ENCODE peak calls at places on chromosome 1, in six cellular contexts. X, M, R, P, K and C are unnamed samples.

GRCh38 chr1:201493757-201494617 is 12.9 kb downstream of the CSRP1 start:
- DNase-seq in X (peak), M (no peak), R (peak), P (no peak), K (no peak), C (no peak)

GRCh38 chr1:58789322-58789856 is 5.5 kb upstream of the JUN start:
- DNase-seq in X (no peak), M (no peak), R (no peak), P (no peak), K (peak), C (peak)

GRCh38 chr1:93448983-93449805 is 1.3 kb downstream of the FNBP1L start:
- DNase-seq in X (peak), M (peak), R (peak), P (peak), K (peak), C (peak)

GRCh38 chr1:24151175-24151533 is 8.2 kb upstream of the IL22RA1 start:
- DNase-seq in X (no peak), M (peak), R (no peak), P (peak), K (peak), C (no peak)

GRCh38 chr1:171172471-171172870 is 12.6 kb upstream of the FMO2 start:
- DNase-seq in X (no peak), M (no peak), R (peak), P (no peak), K (no peak), C (no peak)

GRCh38 chr1:146012703-146013565 is 8.6 kb downstream of the HJV start:
- DNase-seq in X (peak), M (no peak), R (peak), P (peak), K (peak), C (peak)

GRCh38 chr1:8863138-8863537 is 15.3 kb downstream of the ENO1 start:
- DNase-seq in X (no peak), M (no peak), R (no peak), P (no peak), K (no peak), C (no peak)

GRCh38 chr1:198465201-198466144 is 75.0 kb downstream of the ATP6V1G3 start:
- DNase-seq in X (peak), M (no peak), R (peak), P (peak), K (peak), C (peak)

GRCh38 chr1:9234223-9235122 is at the start of gene H6PD:
- DNase-seq in X (peak), M (peak), R (peak), P (peak), K (peak), C (peak)

GRCh38 chr1:221574529-221574928 is 167.4 kb downstream of the DUSP10 start:
- DNase-seq in X (peak), M (no peak), R (peak), P (no peak), K (no peak), C (peak)

GRCh38 chr1:57307382-57307781 is 116.5 kb downstream of the DAB1 start:
- DNase-seq in X (no peak), M (peak), R (no peak), P (no peak), K (peak), C (no peak)

GRCh38 chr1:21451981-21452411 is 12.1 kb downstream of the NBPF3 start:
- DNase-seq in X (no peak), M (no peak), R (peak), P (no peak), K (no peak), C (peak)

GRCh38 chr1:10431065-10431730 is 965 bp downstream of the CENPS start:
- DNase-seq in X (no peak), M (no peak), R (no peak), P (no peak), K (peak), C (peak)

DNA sequence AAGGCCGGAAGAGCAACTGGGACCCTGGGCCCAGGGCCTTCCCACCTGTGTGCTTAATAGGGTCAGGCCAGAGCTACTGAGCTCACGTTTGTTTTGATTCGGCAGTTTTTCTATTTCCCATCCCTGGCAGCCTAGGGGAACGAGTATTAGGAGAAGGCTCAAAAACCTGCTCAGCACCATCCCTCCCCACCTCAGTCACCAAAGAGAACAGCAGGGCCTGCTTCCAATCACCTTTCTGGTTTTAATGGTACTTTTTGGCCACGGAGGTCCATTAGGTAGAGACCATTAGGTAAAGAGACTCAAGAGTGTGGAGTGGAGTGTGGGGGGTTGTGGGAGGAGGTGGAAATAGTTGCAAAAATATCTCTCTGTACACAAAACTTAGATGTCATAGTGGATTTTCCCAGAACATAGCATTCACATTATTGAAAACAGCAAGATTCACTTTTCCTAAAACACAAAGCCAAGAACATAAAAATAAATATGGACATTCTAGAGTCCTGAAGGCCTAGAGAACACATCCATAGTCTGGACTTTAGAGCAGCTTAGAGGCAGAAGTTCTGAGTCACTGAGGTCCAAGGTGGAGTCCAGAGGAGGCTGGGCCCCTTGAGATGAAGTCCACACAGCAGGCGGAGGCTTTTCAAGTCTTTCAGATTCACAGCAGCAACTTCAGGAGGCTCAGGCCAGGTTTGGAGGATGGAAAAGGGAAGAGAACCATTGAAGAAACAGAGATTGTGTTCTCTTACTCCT is 19.5 kb downstream of the NUAK2 start:
- DNase-seq in X (peak), M (no peak), R (peak), P (no peak), K (peak), C (peak)
- H3K23ac ChIP-seq in X (no peak), M (no peak), R (peak), P (no peak), K (peak), C (no peak)

DNA sequence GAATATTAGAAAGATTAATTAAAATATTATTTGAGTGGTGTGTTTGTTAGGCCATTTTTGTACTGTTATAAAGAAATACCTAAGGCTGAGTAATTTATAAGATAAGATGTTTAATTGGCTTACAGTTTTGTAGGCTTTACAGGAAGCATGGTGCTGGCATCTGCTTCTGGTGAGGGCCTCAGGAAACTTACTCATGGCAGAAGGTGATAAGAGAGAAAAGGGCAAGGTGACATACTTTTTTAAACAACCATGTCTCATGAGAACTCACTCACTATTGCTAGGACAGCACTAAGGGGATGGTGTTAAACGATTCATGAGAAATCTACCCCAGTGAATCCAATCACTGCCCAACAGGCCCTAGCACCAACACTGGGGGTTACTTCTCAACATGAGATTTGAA is 56.7 kb upstream of the RGS21 start:
- DNase-seq in X (no peak), M (no peak), R (peak), P (no peak), K (no peak), C (no peak)
- H3K18ac ChIP-seq in X (no peak), M (no peak), R (no peak), P (no peak), K (no peak), C (no peak)

GRCh38 chr1:3712573-3713535 is 39.4 kb upstream of the CCDC27 start:
- DNase-seq in X (no peak), M (no peak), R (no peak), P (no peak), K (no peak), C (no peak)
- H3K4me2 ChIP-seq in X (no peak), M (no peak), R (no peak), P (no peak), K (no peak), C (no peak)

GRCh38 chr1:43077273-43077672 is 94.8 kb downstream of the EBNA1BP2 start:
- DNase-seq in X (no peak), M (no peak), R (no peak), P (no peak), K (no peak), C (no peak)
- H3K23ac ChIP-seq in X (no peak), M (no peak), R (no peak), P (no peak), K (no peak), C (no peak)

GRCh38 chr1:74246266-74246665 is 11.1 kb downstream of the TNNI3K start:
- DNase-seq in X (no peak), M (no peak), R (peak), P (no peak), K (no peak), C (no peak)

GRCh38 chr1:74245168-74245753 is 10.1 kb downstream of the TNNI3K start:
- DNase-seq in X (no peak), M (peak), R (no peak), P (peak), K (peak), C (no peak)

GRCh38 chr1:74247881-74248528 is 12.8 kb downstream of the TNNI3K start:
- DNase-seq in X (no peak), M (no peak), R (no peak), P (no peak), K (no peak), C (no peak)
- H3K18ac ChIP-seq in X (no peak), M (no peak), R (no peak), P (no peak), K (no peak), C (no peak)

DNA sequence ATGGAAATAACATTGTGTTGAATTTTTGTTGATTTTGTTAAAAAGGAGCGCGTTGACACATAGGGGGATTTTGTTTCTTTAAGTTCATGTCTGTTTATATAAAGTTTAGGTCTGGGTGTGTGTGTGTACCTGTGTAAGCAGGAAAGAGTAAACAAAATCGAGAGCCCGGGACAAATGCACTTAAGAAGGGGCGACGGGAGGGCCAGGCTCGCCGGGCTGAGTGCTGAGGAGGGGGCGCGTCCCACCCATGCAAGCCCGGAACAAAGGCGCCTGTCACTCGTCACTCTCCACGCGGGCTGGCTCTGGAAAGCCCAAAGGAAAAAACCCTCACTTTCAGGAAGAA is 28.8 kb upstream of the TRIM17 start:
- DNase-seq in X (no peak), M (no peak), R (no peak), P (no peak), K (no peak), C (no peak)
- H3K4me2 ChIP-seq in X (peak), M (peak), R (peak), P (peak), K (peak), C (peak)

GRCh38 chr1:154969246-154969645 is 1.3 kb downstream of the SHC1 start:
- DNase-seq in X (no peak), M (no peak), R (no peak), P (no peak), K (no peak), C (no peak)

GRCh38 chr1:154969741-154970452 is 650 bp downstream of the SHC1 start:
- DNase-seq in X (no peak), M (no peak), R (no peak), P (no peak), K (no peak), C (no peak)

GRCh38 chr1:154972213-154972516 is 1.6 kb upstream of the SHC1 start:
- DNase-seq in X (no peak), M (no peak), R (no peak), P (no peak), K (no peak), C (no peak)

GRCh38 chr1:154971341-154971998 is 923 bp upstream of the SHC1 start:
- DNase-seq in X (no peak), M (no peak), R (no peak), P (no peak), K (peak), C (peak)

DNA sequence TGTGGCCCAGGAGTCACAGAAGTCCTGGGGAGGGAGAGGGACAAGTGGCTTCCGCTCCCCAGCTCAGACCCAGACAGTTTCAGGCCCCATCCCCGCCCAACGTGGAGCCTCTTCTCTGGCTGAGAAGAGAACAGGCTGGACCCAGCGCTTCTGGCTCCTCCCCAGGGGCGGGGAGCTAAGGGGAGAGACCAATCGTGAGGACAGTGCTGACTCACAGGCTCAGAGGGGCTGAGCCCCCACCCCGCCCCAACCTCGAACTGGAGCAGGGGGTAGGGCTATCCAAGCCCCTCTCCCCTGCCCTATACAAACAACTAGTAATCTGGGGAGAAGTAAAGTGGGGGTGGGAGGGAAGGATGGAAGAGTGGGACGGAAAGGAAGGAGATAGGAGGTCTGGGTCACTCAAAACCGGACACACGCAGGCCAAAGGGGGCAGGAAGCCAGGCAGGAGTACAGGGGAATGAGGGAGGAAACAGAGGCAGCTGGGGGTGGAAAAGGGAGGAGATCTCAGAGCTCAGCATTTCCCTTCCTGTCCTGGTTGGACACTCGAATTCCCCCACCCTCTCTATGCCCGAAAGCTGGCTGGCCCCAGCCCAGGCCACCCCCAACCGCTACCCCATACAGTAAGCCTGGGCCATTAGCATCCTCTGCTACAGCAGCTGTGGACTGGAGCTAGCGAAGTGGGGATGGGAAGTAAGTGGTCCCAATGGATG is at the start of gene SHC1:
- DNase-seq in X (peak), M (peak), R (peak), P (peak), K (peak), C (peak)
- H3K23ac ChIP-seq in X (peak), M (no peak), R (peak), P (peak), K (peak), C (no peak)

GRCh38 chr1:12617901-12618660 is at the start of gene DHRS3:
- DNase-seq in X (peak), M (peak), R (peak), P (peak), K (peak), C (peak)
- H3K18ac ChIP-seq in X (no peak), M (peak), R (peak), P (peak), K (peak), C (peak)